ENCODE peak calls at places on chromosome 1, in seven cellular contexts. P is lung, F is A549, W is vagina, H is neural crest cell, I is astrocyte of the cerebellum, B is lower leg skin. G is an unnamed sample.

GRCh38 chr1:115089443-115090340 is at the start of gene TSPAN2:
- DNase-seq in P (peak; percentile 53), F (peak; percentile 54), W (no peak), H (peak; percentile 29), I (no peak), B (peak; percentile 89), G (no peak)

GRCh38 chr1:88943221-88943620 is 49.2 kb downstream of the KYAT3 start:
- DNase-seq in P (no peak), F (no peak), W (no peak), H (no peak), I (no peak), B (no peak), G (no peak)

GRCh38 chr1:107139833-107140702 is 771 bp upstream of the NTNG1 start:
- DNase-seq in P (peak; percentile 32), F (no peak), W (no peak), H (peak; percentile 14), I (peak; percentile 26), B (peak; percentile 82), G (peak; percentile 72)

GRCh38 chr1:41160498-41161110 is 81.5 kb downstream of the SCMH1 start:
- DNase-seq in P (no peak), F (no peak), W (no peak), H (no peak), I (no peak), B (no peak), G (no peak)

GRCh38 chr1:117466761-117467160 is 99.5 kb downstream of the MAN1A2 start:
- DNase-seq in P (no peak), F (no peak), W (no peak), H (no peak), I (no peak), B (no peak), G (no peak)

GRCh38 chr1:31453384-31454079 is 40.5 kb downstream of the SERINC2 start:
- DNase-seq in P (no peak), F (no peak), W (no peak), H (no peak), I (no peak), B (no peak), G (no peak)

GRCh38 chr1:85583355-85584263 is 3.0 kb downstream of the CCN1 start:
- DNase-seq in P (no peak), F (no peak), W (no peak), H (no peak), I (peak; percentile 67), B (no peak), G (no peak)

GRCh38 chr1:7407980-7408770 is 362.9 kb upstream of the VAMP3 start:
- DNase-seq in P (no peak), F (no peak), W (peak; percentile 67), H (peak; percentile 0), I (no peak), B (peak; percentile 62), G (peak; percentile 58)

GRCh38 chr1:181061891-181062777 is 26.4 kb upstream of the IER5 start:
- DNase-seq in P (no peak), F (no peak), W (no peak), H (no peak), I (no peak), B (no peak), G (no peak)

GRCh38 chr1:4483031-4483625 is 171.3 kb upstream of the AJAP1 start:
- DNase-seq in P (no peak), F (no peak), W (no peak), H (no peak), I (no peak), B (no peak), G (no peak)

GRCh38 chr1:116268211-116268610 is 104.8 kb upstream of the ATP1A1 start:
- DNase-seq in P (peak; percentile 30), F (peak; percentile 53), W (peak; percentile 85), H (no peak), I (no peak), B (peak; percentile 94), G (no peak)

GRCh38 chr1:109890115-109890953 is 20.3 kb upstream of the CSF1 start:
- DNase-seq in P (no peak), F (no peak), W (no peak), H (no peak), I (no peak), B (no peak), G (no peak)

GRCh38 chr1:76494807-76495206 is 372.5 kb upstream of the ST6GALNAC5 start:
- DNase-seq in P (no peak), F (no peak), W (no peak), H (no peak), I (no peak), B (no peak), G (no peak)

GRCh38 chr1:174550296-174550695 is 102.5 kb downstream of the GPR52 start:
- DNase-seq in P (no peak), F (no peak), W (no peak), H (no peak), I (no peak), B (no peak), G (no peak)

GRCh38 chr1:153352523-153352922 is 3.9 kb upstream of the PGLYRP4 start:
- DNase-seq in P (no peak), F (peak; percentile 69), W (peak; percentile 42), H (peak; percentile 56), I (peak; percentile 42), B (peak; percentile 89), G (peak; percentile 77)

GRCh38 chr1:153355445-153356071 is 2.1 kb upstream of the S100A9 start:
- DNase-seq in P (peak; percentile 72), F (peak; percentile 75), W (peak; percentile 86), H (peak; percentile 25), I (no peak), B (no peak), G (peak; percentile 67)

GRCh38 chr1:153356392-153357075 is 1.1 kb upstream of the S100A9 start:
- DNase-seq in P (no peak), F (no peak), W (peak; percentile 75), H (no peak), I (no peak), B (no peak), G (peak; percentile 55)

GRCh38 chr1:153354515-153355193 is 3.0 kb upstream of the S100A9 start:
- DNase-seq in P (no peak), F (no peak), W (peak; percentile 37), H (no peak), I (no peak), B (peak; percentile 69), G (peak; percentile 52)

GRCh38 chr1:153353226-153353947 is 4.3 kb upstream of the S100A9 start:
- DNase-seq in P (no peak), F (peak; percentile 39), W (peak; percentile 78), H (peak; percentile 5), I (no peak), B (peak; percentile 74), G (peak; percentile 42)
- TF ChIP-seq CTCF in P (no peak), F (peak; percentile 50), W (no peak), H (peak; percentile 64), I (peak; percentile 48), B (no peak), G (peak; percentile 58)

GRCh38 chr1:111666828-111667227 is 47.2 kb downstream of the RAP1A start:
- DNase-seq in P (no peak), F (no peak), W (no peak), H (no peak), I (no peak), B (no peak), G (no peak)

GRCh38 chr1:111672338-111672737 is 52.7 kb downstream of the RAP1A start:
- DNase-seq in P (no peak), F (no peak), W (no peak), H (no peak), I (no peak), B (no peak), G (no peak)

GRCh38 chr1:111665527-111665926 is 45.9 kb downstream of the RAP1A start:
- DNase-seq in P (no peak), F (no peak), W (no peak), H (no peak), I (no peak), B (no peak), G (no peak)

GRCh38 chr1:111671849-111672248 is 52.3 kb downstream of the RAP1A start:
- DNase-seq in P (no peak), F (no peak), W (no peak), H (no peak), I (no peak), B (no peak), G (no peak)

DNA sequence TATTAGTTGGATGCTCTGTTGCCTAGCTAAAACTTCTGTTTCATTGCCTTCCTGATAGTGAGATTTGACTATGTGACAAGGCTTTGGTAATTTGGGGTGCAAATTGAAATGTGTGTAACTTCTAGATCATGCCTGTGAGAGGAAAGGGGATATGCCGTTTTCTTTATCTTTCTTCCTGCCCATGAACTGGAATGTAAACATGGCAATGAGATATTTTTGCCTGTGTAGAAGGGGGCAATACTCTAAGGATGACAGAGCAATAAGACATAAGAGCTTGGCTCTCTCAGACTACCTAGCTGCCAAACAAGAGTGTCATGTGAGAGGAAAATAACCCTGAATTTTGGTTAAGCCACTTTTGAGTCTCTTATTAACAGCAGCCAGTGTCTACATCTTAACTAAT is 49.7 kb downstream of the RAP1A start:
- DNase-seq in P (no peak), F (no peak), W (no peak), H (no peak), I (no peak), B (no peak), G (no peak)
- TF ChIP-seq CTCF in P (no peak), F (no peak), W (no peak), H (no peak), I (no peak), B (no peak), G (no peak)

GRCh38 chr1:200262326-200262965 is 147.4 kb downstream of the ZNF281 start:
- DNase-seq in P (no peak), F (no peak), W (no peak), H (no peak), I (no peak), B (no peak), G (no peak)
- TF ChIP-seq CTCF in P (no peak), F (no peak), W (no peak), H (no peak), I (no peak), B (no peak), G (no peak)

DNA sequence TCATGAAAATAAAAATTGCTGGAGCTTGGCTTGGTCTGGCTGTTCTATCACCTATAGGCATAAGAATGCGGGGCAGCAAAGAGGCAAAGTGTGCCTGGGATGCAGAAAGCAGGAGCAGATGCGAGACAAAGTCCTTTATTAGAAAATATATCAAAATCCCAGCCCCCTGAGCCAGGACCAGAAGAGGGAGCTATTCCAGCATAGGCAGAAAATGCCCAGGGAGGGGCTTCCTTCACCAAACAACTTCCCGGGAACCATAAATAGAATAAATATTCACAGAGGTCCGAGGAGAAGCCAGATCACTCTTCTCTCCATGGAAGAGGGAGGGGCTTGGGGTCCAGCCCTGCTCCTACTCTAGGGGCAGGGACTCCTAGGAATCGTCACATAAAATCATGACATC is 5.0 kb downstream of the PPOX start:
- DNase-seq in P (no peak), F (no peak), W (no peak), H (no peak), I (no peak), B (no peak), G (no peak)
- TF ChIP-seq CTCF in P (no peak), F (peak; percentile 10), W (no peak), H (no peak), I (peak; percentile 23), B (no peak), G (no peak)